ENCODE peak calls at places on chromosome X, in nine cellular contexts. H, L, W, J, C, G, V, X and D are unnamed samples. For H3K9me3 and H3K4me1, the result is how much of the 10 kb centered on the place peaks cover.

GRCh38 chrX:23503835-23504539 is 163.3 kb upstream of the PRDX4 start:
- DNase-seq in H (peak), L (peak), W (peak), J (no peak), C (peak), G (peak), V (peak), X (no peak), D (peak)

GRCh38 chrX:55710701-55711100 is 6.8 kb upstream of the RRAGB start:
- DNase-seq in H (no peak), L (peak), W (peak), J (no peak), C (no peak), G (no peak), V (no peak), X (no peak), D (no peak)

GRCh38 chrX:43618376-43619205 is 37.5 kb upstream of the MAOA start:
- DNase-seq in H (no peak), L (no peak), W (no peak), J (no peak), C (no peak), G (no peak), V (no peak), X (no peak), D (no peak)

GRCh38 chrX:153857348-153857903 is 27.1 kb upstream of the PDZD4 start:
- DNase-seq in H (no peak), L (no peak), W (no peak), J (no peak), C (no peak), G (no peak), V (no peak), X (no peak), D (no peak)

GRCh38 chrX:119512145-119512800 is 44.0 kb downstream of the SLC25A5 start:
- DNase-seq in H (peak), L (peak), W (peak), J (no peak), C (peak), G (peak), V (peak), X (no peak), D (peak)

GRCh38 chrX:64536740-64537139 is 141.5 kb upstream of the MTMR8 start:
- DNase-seq in H (no peak), L (no peak), W (no peak), J (no peak), C (no peak), G (no peak), V (no peak), X (no peak), D (no peak)

GRCh38 chrX:108271397-108271787 is 166.8 kb downstream of the COL4A6 start:
- DNase-seq in H (no peak), L (no peak), W (no peak), J (no peak), C (no peak), G (no peak), V (no peak), X (no peak), D (no peak)

GRCh38 chrX:152632445-152633097 is 5.1 kb upstream of the GABRQ start:
- DNase-seq in H (peak), L (peak), W (peak), J (peak), C (peak), G (peak), V (peak), X (no peak), D (peak)

GRCh38 chrX:107659768-107660167 is 31.5 kb downstream of the PRPS1 start:
- DNase-seq in H (no peak), L (peak), W (peak), J (peak), C (no peak), G (peak), V (no peak), X (no peak), D (no peak)

GRCh38 chrX:56564182-56564885 is 907 bp downstream of the UBQLN2 start:
- DNase-seq in H (no peak), L (peak), W (peak), J (peak), C (no peak), G (peak), V (no peak), X (no peak), D (no peak)

GRCh38 chrX:116317409-116317808 is 119.0 kb upstream of the SLC6A14 start:
- DNase-seq in H (peak), L (no peak), W (peak), J (no peak), C (no peak), G (no peak), V (no peak), X (no peak), D (no peak)

GRCh38 chrX:39052751-39053150 is 251.5 kb downstream of the MID1IP1 start:
- DNase-seq in H (no peak), L (no peak), W (no peak), J (no peak), C (no peak), G (no peak), V (no peak), X (no peak), D (no peak)

GRCh38 chrX:49040376-49040955 is 2.7 kb downstream of the TFE3 start:
- DNase-seq in H (no peak), L (peak), W (peak), J (no peak), C (peak), G (peak), V (no peak), X (no peak), D (no peak)

GRCh38 chrX:108036298-108036973 is 8.4 kb upstream of the VSIG1 start:
- DNase-seq in H (no peak), L (peak), W (peak), J (no peak), C (peak), G (peak), V (peak), X (no peak), D (no peak)

GRCh38 chrX:47558436-47558835 is 2.6 kb upstream of the ARAF start:
- DNase-seq in H (no peak), L (no peak), W (no peak), J (no peak), C (no peak), G (no peak), V (no peak), X (no peak), D (no peak)

GRCh38 chrX:42094208-42094607 is 170.9 kb upstream of the CASK start:
- DNase-seq in H (no peak), L (peak), W (no peak), J (no peak), C (no peak), G (peak), V (no peak), X (no peak), D (no peak)

GRCh38 chrX:48958635-48959094 is 1.3 kb upstream of the OTUD5 start:
- DNase-seq in H (no peak), L (peak), W (peak), J (no peak), C (peak), G (peak), V (no peak), X (peak), D (no peak)

GRCh38 chrX:2498781-2499302 is 1.9 kb downstream of the DHRSX start:
- DNase-seq in H (no peak), L (no peak), W (peak), J (no peak), C (peak), G (peak), V (no peak), X (no peak), D (no peak)

GRCh38 chrX:51852096-51852495 is 41.3 kb upstream of the MAGED1 start:
- DNase-seq in H (no peak), L (no peak), W (no peak), J (no peak), C (no peak), G (no peak), V (no peak), X (no peak), D (no peak)

GRCh38 chrX:1561164-1561563 is 24.2 kb upstream of the P2RY8 start:
- DNase-seq in H (no peak), L (no peak), W (no peak), J (no peak), C (no peak), G (no peak), V (no peak), X (no peak), D (no peak)

GRCh38 chrX:18883234-18883960 is 100.5 kb downstream of the PHKA2 start:
- DNase-seq in H (peak), L (peak), W (no peak), J (no peak), C (no peak), G (no peak), V (no peak), X (peak), D (no peak)

GRCh38 chrX:110743679-110744340 is 51.8 kb downstream of the CHRDL1 start:
- DNase-seq in H (no peak), L (no peak), W (peak), J (no peak), C (no peak), G (peak), V (no peak), X (no peak), D (no peak)

GRCh38 chrX:16462912-16463311 is 187.0 kb upstream of the S100G start:
- DNase-seq in H (no peak), L (no peak), W (peak), J (no peak), C (no peak), G (peak), V (no peak), X (no peak), D (no peak)

GRCh38 chrX:11944486-11944885 is 186.4 kb downstream of the MSL3 start:
- DNase-seq in H (no peak), L (peak), W (peak), J (no peak), C (peak), G (peak), V (no peak), X (no peak), D (no peak)

GRCh38 chrX:41180194-41180902 is 95.1 kb downstream of the USP9X start:
- DNase-seq in H (peak), L (peak), W (peak), J (peak), C (peak), G (peak), V (peak), X (no peak), D (no peak)

GRCh38 chrX:96387801-96388200 is 296.8 kb upstream of the DIAPH2 start:
- DNase-seq in H (no peak), L (no peak), W (no peak), J (no peak), C (no peak), G (peak), V (no peak), X (no peak), D (no peak)

DNA sequence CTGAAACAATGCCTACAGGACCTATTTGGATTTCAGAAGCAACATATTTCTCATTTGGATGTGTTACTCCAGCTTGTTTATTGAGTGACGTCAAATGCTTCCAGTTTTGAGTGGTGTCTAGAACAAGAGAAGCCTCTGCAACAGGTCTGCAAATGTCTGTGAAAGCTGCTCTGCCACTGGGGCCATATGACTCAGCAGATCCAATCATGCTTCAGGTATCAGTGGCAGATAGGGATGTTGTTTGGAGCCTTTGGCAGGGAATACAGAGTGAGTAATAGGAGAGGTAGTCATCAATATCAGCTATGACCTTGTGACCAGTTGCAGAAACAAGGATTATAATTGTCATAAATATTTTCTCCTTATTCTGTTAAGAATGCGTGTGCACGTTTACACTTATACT is 141.1 kb upstream of the ZXDA start:
- DNase-seq in H (no peak), L (peak), W (no peak), J (no peak), C (no peak), G (no peak), V (no peak), X (no peak), D (no peak)
- H3K9me3 ChIP-seq in H (under half), L (under half), W (under half), J (under half), C (under half), G (under half), V (under half), X (under half), D (under half)

DNA sequence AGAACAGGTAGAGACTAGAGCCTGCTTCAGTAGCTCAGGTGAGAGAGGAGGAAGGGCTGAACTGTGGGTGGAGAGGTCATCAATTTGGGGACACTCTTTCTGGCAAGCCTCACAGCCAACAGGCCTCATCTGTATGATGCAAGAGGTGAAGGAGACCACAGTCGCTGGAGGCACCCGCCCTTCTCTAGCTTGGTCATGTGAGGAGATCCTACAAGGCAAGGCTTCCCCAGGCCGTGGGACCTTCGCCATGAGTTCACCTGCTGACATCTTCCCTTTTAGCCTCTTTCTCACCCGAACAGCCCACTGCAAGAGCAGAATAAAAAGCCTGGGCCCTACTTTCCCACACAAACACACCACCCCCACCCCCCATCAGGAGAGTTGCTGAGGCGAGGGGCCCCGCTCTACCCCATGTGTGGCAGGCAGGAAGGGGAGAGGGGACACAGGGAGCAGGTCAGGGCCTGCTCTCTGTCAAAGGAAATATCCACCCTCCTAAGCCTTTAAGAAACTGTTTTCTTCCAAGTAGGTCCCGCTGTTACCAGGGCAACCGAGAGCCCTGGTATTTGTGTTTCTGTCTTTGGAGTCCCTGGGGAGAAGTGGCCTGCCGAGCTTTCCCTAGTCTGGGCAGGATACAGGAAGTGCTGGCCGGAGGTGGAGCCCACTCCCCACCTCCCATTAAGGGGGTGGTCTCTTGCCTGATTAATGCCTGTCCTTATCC is 8.1 kb downstream of the RTL5 start:
- DNase-seq in H (no peak), L (no peak), W (peak), J (no peak), C (no peak), G (peak), V (no peak), X (no peak), D (no peak)
- H3K4me3 ChIP-seq in H (no peak), L (no peak), W (no peak), J (no peak), C (no peak), G (no peak), V (no peak), X (no peak), D (no peak)

DNA sequence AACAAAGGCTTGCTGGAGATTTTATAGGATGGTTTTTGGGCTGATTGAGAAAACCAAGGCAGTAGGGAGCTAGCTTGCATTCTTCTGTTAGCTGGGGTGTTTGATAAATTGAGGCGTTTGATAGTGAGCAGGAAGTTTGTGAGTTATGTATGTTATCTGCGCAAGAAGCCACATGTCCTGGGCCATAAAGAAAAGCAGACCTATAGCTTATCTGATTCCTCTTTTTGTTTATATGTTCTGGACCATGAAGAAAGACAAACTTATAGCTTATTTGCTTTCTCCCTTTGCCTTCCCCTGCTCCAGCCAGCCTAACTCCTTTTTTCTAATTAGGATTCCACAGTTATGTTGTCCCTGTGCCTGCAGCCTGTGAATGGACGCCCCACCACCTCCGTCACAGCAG is 9.2 kb downstream of the HNRNPH2 start:
- DNase-seq in H (no peak), L (no peak), W (no peak), J (no peak), C (no peak), G (no peak), V (no peak), X (no peak), D (no peak)
- H3K4me1 ChIP-seq in H (under half), L (under half), W (under half), J (under half), C (under half), G (under half), V (under half), X (under half), D (under half)

DNA sequence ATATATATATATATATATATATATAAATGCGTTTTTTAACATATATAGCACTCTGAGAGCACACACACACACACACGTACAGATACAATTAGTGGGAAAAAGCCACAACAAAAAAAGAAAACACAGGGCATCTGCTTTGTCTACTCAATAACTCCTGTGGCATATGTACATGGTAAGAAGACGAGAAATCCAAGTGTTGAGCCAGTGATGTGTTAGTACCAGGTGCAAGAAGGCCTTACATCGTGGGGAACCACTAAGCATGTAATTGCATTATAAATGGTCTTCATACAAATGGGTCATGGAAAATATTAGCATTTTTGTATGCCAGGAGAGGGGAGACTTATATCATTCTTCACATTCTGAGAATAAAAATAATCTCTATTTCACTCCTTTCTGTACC is 62.7 kb upstream of the FAM47B start:
- DNase-seq in H (no peak), L (no peak), W (no peak), J (no peak), C (no peak), G (no peak), V (no peak), X (no peak), D (no peak)
- H3K9me3 ChIP-seq in H (under half), L (under half), W (under half), J (under half), C (under half), G (under half), V (under half), X (under half), D (under half)